ENCODE peak calls at places on chromosomes 12 and 14, in eight cellular contexts. J is WTC11, Q is Panc1, L is ovary, N is cardiac fibroblast, R is heart right ventricle, T is cardiac muscle cell, K is H9. M is an unnamed sample.
A peak's percentile ranks its signal among the peaks of the same experiment; 100 is the strongest.

GRCh38 chr12:91094036-91094660 is 17.1 kb downstream of the LUM start:
- DNase-seq in J (no peak), Q (no peak), L (no peak), N (peak; percentile 24), R (no peak), T (no peak), K (no peak), M (no peak)

GRCh38 chr12:116534341-116535121 is 24.6 kb upstream of the MAP1LC3B2 start:
- DNase-seq in J (peak; percentile 41), Q (no peak), L (no peak), N (no peak), R (no peak), T (no peak), K (peak; percentile 52), M (peak; percentile 40)

GRCh38 chr12:52280796-52281560 is 6.5 kb downstream of the KRT86 start:
- DNase-seq in J (no peak), Q (peak; percentile 96), L (no peak), N (peak; percentile 98), R (peak; percentile 50), T (no peak), K (no peak), M (no peak)

GRCh38 chr12:124680863-124681778 is 113.7 kb upstream of the NCOR2 start:
- DNase-seq in J (peak; percentile 39), Q (peak; percentile 91), L (no peak), N (peak; percentile 70), R (peak; percentile 60), T (no peak), K (peak; percentile 74), M (no peak)

GRCh38 chr14:53183611-53184010 is 30.5 kb upstream of the DDHD1 start:
- DNase-seq in J (no peak), Q (no peak), L (no peak), N (peak; percentile 17), R (no peak), T (no peak), K (no peak), M (no peak)

GRCh38 chr12:15662303-15662980 is 126.7 kb downstream of the EPS8 start:
- DNase-seq in J (no peak), Q (peak; percentile 38), L (no peak), N (peak; percentile 90), R (no peak), T (no peak), K (no peak), M (no peak)

GRCh38 chr14:69654109-69654508 is 42.7 kb downstream of the SUSD6 start:
- DNase-seq in J (no peak), Q (no peak), L (no peak), N (no peak), R (no peak), T (no peak), K (no peak), M (no peak)

GRCh38 chr14:52363001-52363704 is 49.0 kb downstream of the PTGER2 start:
- DNase-seq in J (no peak), Q (no peak), L (no peak), N (no peak), R (no peak), T (no peak), K (no peak), M (no peak)

GRCh38 chr12:52249041-52249461 is 16.0 kb downstream of the KRT7 start:
- DNase-seq in J (no peak), Q (no peak), L (no peak), N (peak; percentile 53), R (peak; percentile 58), T (no peak), K (peak; percentile 25), M (no peak)

GRCh38 chr12:47818701-47819543 is 781 bp downstream of the HDAC7 start:
- DNase-seq in J (peak; percentile 77), Q (no peak), L (peak; percentile 80), N (peak; percentile 37), R (peak; percentile 83), T (peak; percentile 56), K (peak; percentile 74), M (peak; percentile 69)

GRCh38 chr14:60183724-60184596 is 18.8 kb upstream of the DHRS7 start:
- DNase-seq in J (no peak), Q (no peak), L (no peak), N (peak; percentile 83), R (no peak), T (peak; percentile 76), K (no peak), M (peak; percentile 16)

GRCh38 chr12:94650143-94651056 is at the start of gene TMCC3:
- DNase-seq in J (peak; percentile 48), Q (no peak), L (peak; percentile 74), N (peak; percentile 50), R (peak; percentile 58), T (peak; percentile 70), K (peak; percentile 58), M (peak; percentile 75)

GRCh38 chr12:53561590-53561953 is 54.3 kb upstream of the NPFF start:
- DNase-seq in J (no peak), Q (peak; percentile 85), L (no peak), N (peak; percentile 89), R (no peak), T (no peak), K (no peak), M (no peak)

GRCh38 chr12:26273811-26274210 is 78.4 kb downstream of the SSPN start:
- DNase-seq in J (no peak), Q (no peak), L (no peak), N (no peak), R (no peak), T (no peak), K (no peak), M (no peak)

GRCh38 chr12:132445884-132446471 is 44.0 kb upstream of the FBRSL1 start:
- DNase-seq in J (peak; percentile 83), Q (peak; percentile 83), L (peak; percentile 69), N (peak; percentile 80), R (no peak), T (no peak), K (peak; percentile 93), M (peak; percentile 68)

GRCh38 chr14:105857223-105857815 is 330.9 kb downstream of the TMEM121 start:
- DNase-seq in J (no peak), Q (no peak), L (no peak), N (no peak), R (no peak), T (no peak), K (no peak), M (no peak)

DNA sequence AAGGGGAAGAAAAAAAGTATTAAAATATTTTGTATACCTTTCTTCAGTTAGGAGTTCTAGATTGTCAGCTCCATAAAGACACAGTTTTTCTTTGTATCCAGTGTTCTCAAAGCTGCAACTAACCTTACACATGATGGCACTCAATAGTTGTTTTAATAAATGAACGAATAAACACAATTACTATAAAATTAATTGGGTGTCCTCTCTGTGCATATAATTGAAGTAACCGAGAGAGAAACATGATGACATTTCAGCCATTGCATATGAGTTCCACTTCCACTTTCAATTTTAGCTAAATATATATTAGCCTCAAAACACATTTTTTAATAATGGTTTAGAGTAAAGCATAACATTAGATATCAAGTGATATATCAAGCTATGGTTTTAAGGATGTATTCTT is 671.2 kb downstream of the LRFN5 start:
- DNase-seq in J (no peak), Q (no peak), L (no peak), N (no peak), R (no peak), T (no peak), K (no peak), M (no peak)
- TF ChIP-seq CTCF in J (no peak), Q (no peak), L (no peak), N (no peak), R (no peak), T (no peak), K (no peak), M (no peak)

GRCh38 chr12:126346087-126346486 is 1280.9 kb downstream of the AACS start:
- DNase-seq in J (no peak), Q (no peak), L (no peak), N (no peak), R (no peak), T (no peak), K (no peak), M (no peak)
- TF ChIP-seq CTCF in J (no peak), Q (no peak), L (no peak), N (no peak), R (no peak), T (no peak), K (peak; percentile 30), M (no peak)

GRCh38 chr14:78790262-78790661 is 620.1 kb downstream of the NRXN3 start:
- DNase-seq in J (no peak), Q (no peak), L (no peak), N (no peak), R (no peak), T (peak; percentile 14), K (no peak), M (no peak)
- TF ChIP-seq CTCF in J (no peak), Q (peak; percentile 17), L (no peak), N (no peak), R (no peak), T (no peak), K (peak; percentile 67), M (no peak)

GRCh38 chr12:93116632-93117031 is 187.5 kb upstream of the EEA1 start:
- DNase-seq in J (no peak), Q (no peak), L (no peak), N (no peak), R (no peak), T (no peak), K (no peak), M (no peak)

GRCh38 chr12:93111791-93112208 is 182.7 kb upstream of the EEA1 start:
- DNase-seq in J (no peak), Q (no peak), L (no peak), N (no peak), R (no peak), T (no peak), K (no peak), M (no peak)

GRCh38 chr12:93113317-93114006 is 184.4 kb upstream of the EEA1 start:
- DNase-seq in J (no peak), Q (no peak), L (no peak), N (no peak), R (no peak), T (peak; percentile 89), K (no peak), M (no peak)

GRCh38 chr12:93115646-93116045 is 186.6 kb upstream of the EEA1 start:
- DNase-seq in J (no peak), Q (no peak), L (no peak), N (peak; percentile 62), R (no peak), T (no peak), K (no peak), M (no peak)

GRCh38 chr12:93115198-93115601 is 186.1 kb upstream of the EEA1 start:
- DNase-seq in J (no peak), Q (no peak), L (no peak), N (peak; percentile 58), R (no peak), T (peak; percentile 22), K (no peak), M (no peak)
- TF ChIP-seq CTCF in J (no peak), Q (no peak), L (no peak), N (no peak), R (no peak), T (no peak), K (no peak), M (no peak)

DNA sequence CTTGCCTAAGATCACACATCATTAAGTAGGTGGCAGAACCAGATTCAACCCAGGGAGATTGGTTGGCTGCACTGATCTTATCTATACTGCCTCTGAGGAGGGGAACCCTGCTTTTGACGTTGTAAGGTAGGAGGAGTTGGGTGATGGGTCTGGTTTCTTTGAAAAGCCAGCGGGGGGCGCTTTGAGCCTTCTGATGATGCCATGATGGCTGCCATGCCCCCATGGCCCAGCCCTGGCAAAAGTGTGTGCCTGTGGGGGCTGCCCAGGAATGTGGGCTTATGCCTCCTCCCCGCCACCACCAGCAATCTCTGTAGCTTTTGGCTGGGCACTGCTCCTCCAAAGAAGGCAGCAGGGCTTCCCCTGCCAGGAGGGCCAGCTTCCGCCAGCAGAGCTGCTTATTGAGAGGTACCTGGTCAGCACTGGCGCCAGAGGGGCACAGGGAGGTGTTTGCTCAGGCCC is 224.3 kb downstream of the SLC41A2 start:
- DNase-seq in J (peak; percentile 67), Q (no peak), L (no peak), N (no peak), R (no peak), T (no peak), K (peak; percentile 67), M (no peak)
- TF ChIP-seq CTCF in J (no peak), Q (no peak), L (no peak), N (no peak), R (peak; percentile 27), T (peak; percentile 14), K (peak; percentile 48), M (no peak)

M was measured in nephron progenitor cell.